ENCODE peak calls at places on chromosome 15, in four cellular contexts. P, X, G and F are unnamed samples.

GRCh38 chr15:101029971-101030661 is 111.0 kb downstream of the LRRK1 start:
- DNase-seq in P (no peak), X (no peak), G (no peak), F (no peak)

GRCh38 chr15:96338772-96339661 is 8.5 kb downstream of the NR2F2 start:
- DNase-seq in P (no peak), X (peak), G (no peak), F (no peak)

GRCh38 chr15:85482896-85483295 is 102.5 kb downstream of the AKAP13 start:
- DNase-seq in P (no peak), X (no peak), G (peak), F (no peak)

GRCh38 chr15:70324001-70324974 is 226.6 kb upstream of the TLE3 start:
- DNase-seq in P (no peak), X (peak), G (no peak), F (no peak)

GRCh38 chr15:100740105-100740504 is 137.7 kb downstream of the ASB7 start:
- DNase-seq in P (no peak), X (no peak), G (no peak), F (no peak)

GRCh38 chr15:59245583-59245982 is 38.9 kb downstream of the LDHAL6B start:
- DNase-seq in P (no peak), X (peak), G (no peak), F (no peak)

GRCh38 chr15:71003314-71003713 is 110.7 kb downstream of the LRRC49 start:
- DNase-seq in P (no peak), X (peak), G (no peak), F (no peak)

GRCh38 chr15:57604502-57604901 is 12.8 kb downstream of the MYZAP start:
- DNase-seq in P (no peak), X (no peak), G (no peak), F (no peak)

GRCh38 chr15:75054172-75054897 is 30.9 kb downstream of the PPCDC start:
- DNase-seq in P (no peak), X (no peak), G (no peak), F (no peak)

GRCh38 chr15:98841419-98841970 is 166.1 kb downstream of the PGPEP1L start:
- DNase-seq in P (no peak), X (no peak), G (no peak), F (no peak)

GRCh38 chr15:60137711-60138396 is 133.7 kb downstream of the FOXB1 start:
- DNase-seq in P (no peak), X (peak), G (no peak), F (no peak)

GRCh38 chr15:85727068-85727467 is 67.7 kb downstream of the KLHL25 start:
- DNase-seq in P (no peak), X (no peak), G (no peak), F (no peak)

GRCh38 chr15:89299896-89300295 is 34.7 kb downstream of the POLG start:
- DNase-seq in P (no peak), X (peak), G (no peak), F (no peak)
- TF ChIP-seq CTCF in P (peak), X (peak), G (no peak), F (no peak)

GRCh38 chr15:28191832-28192231 is 92.7 kb upstream of the OCA2 start:
- DNase-seq in P (no peak), X (no peak), G (no peak), F (no peak)
- TF ChIP-seq CTCF in P (no peak), X (no peak), G (no peak), F (no peak)

GRCh38 chr15:62835351-62835750 is 207.2 kb upstream of the TPM1 start:
- DNase-seq in P (no peak), X (no peak), G (no peak), F (no peak)
- TF ChIP-seq CTCF in P (no peak), X (no peak), G (no peak), F (no peak)

DNA sequence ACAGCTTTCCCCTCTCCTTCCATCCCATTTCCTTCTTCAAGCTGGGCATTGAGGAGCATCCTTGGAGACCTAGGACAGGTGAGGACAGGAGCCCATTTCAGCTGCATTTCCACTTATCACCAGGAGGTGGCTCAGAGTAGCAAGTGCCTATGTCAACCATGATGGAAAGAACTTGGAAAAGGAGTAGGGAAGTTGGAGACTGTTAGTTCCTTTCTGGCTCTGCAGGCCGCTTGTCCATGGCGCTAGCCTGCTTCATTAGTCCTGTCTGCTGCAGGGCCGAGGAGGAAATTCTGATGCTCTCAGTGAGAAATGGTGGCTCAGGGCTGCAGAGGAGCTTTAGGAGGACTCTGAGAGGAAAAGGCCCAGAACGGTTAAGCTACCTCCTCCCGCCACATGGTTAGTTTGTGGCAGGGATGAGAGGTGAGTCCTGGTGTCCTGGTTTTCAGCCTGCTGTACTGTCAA is 7.0 kb upstream of the CD276 start:
- DNase-seq in P (peak), X (peak), G (peak), F (peak)
- TF ChIP-seq CTCF in P (peak), X (peak), G (peak), F (peak)

GRCh38 chr15:31206386-31207174 is 105.1 kb upstream of the TRPM1 start:
- DNase-seq in P (no peak), X (no peak), G (no peak), F (no peak)

GRCh38 chr15:31203999-31204398 is 102.5 kb upstream of the TRPM1 start:
- DNase-seq in P (no peak), X (no peak), G (no peak), F (no peak)

GRCh38 chr15:31197497-31198414 is 96.2 kb upstream of the TRPM1 start:
- DNase-seq in P (no peak), X (peak), G (peak), F (peak)

GRCh38 chr15:31202953-31203352 is 101.4 kb upstream of the TRPM1 start:
- DNase-seq in P (no peak), X (no peak), G (no peak), F (no peak)

DNA sequence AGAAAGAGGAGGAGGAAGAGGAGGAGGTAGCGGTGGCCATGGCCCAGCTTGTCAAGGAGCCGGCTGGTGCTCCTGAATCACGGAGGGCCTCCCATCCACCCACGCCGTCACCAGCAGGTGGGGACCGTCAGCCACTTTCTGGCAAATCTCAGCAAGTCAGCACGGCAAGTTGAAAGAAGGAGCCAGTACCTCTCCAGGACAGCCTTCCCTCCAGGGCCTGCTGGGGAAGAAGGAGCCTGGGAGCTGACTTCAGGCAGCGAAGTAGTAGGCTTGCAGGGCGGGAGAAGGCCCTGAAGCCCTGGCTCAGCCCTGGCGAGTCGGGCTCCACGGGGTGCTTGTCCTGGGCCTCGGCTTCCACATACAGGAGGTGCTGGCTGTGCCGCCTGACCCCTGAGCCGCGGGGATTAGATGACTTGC is 99.2 kb upstream of the TRPM1 start:
- DNase-seq in P (peak), X (peak), G (peak), F (peak)
- TF ChIP-seq CTCF in P (peak), X (peak), G (peak), F (no peak)

GRCh38 chr15:48340111-48340510 is 8.9 kb downstream of the DUT start:
- DNase-seq in P (no peak), X (no peak), G (no peak), F (no peak)

GRCh38 chr15:48333553-48333952 is 2.3 kb downstream of the DUT start:
- DNase-seq in P (no peak), X (no peak), G (no peak), F (no peak)

GRCh38 chr15:48334260-48334659 is 3.0 kb downstream of the DUT start:
- DNase-seq in P (no peak), X (no peak), G (no peak), F (no peak)

GRCh38 chr15:48337626-48338025 is 6.4 kb downstream of the DUT start:
- DNase-seq in P (no peak), X (no peak), G (no peak), F (no peak)

DNA sequence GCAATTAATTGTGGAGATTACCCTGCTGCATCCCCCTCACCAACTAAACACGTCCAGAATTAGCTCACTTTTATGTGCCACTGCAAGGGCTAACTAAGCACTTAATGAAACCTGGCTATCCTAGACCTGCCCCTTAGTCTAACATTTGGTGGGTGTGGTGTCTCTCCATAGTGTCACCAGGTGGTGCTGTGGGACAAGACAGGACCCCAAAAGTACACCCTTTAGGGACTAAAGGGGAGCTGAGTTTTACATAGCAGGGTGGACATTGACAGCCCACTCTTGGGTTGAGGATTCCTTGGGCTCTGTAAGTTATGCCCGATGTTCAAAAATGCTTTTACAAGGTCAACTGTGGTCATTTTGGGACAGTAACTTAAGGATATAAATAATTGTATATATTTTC is 5.7 kb downstream of the DUT start:
- DNase-seq in P (peak), X (peak), G (peak), F (no peak)
- TF ChIP-seq CTCF in P (peak), X (peak), G (peak), F (peak)

GRCh38 chr15:64164436-64164835 is 1.6 kb upstream of the PPIB start:
- DNase-seq in P (no peak), X (no peak), G (no peak), F (no peak)

GRCh38 chr15:64163662-64164362 is 990 bp upstream of the PPIB start:
- DNase-seq in P (no peak), X (no peak), G (no peak), F (no peak)

GRCh38 chr15:64162869-64163661 is at the start of gene PPIB:
- DNase-seq in P (peak), X (peak), G (peak), F (peak)

GRCh38 chr15:64162478-64162868 is 349 bp downstream of the PPIB start:
- DNase-seq in P (peak), X (no peak), G (no peak), F (no peak)

GRCh38 chr15:64166104-64166890 is 3.5 kb upstream of the PPIB start:
- DNase-seq in P (no peak), X (no peak), G (no peak), F (no peak)
- TF ChIP-seq CTCF in P (no peak), X (no peak), G (no peak), F (no peak)

DNA sequence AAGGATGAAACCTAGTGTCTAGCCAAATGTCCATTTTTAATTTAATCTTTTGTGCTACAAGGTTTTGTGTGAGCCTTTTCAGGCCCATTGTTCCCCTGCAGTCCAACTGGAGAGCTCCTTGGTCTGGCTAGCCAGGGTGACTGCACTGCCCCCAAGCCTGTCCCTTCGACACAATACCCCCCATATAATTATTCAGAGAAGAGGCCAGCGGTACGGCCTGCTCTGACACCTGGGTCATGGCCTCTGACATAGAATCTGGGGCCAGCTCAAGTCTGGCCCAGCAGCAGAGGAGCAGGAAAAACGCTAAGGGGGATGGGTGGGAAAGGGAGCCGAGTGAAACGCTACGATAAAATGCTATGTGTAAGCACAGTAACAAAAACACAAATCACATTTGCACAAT is 64.2 kb upstream of the PYGO1 start:
- DNase-seq in P (no peak), X (no peak), G (no peak), F (no peak)
- TF ChIP-seq CTCF in P (no peak), X (no peak), G (no peak), F (no peak)